ENCODE peak calls at places on chromosome 15, in six cellular contexts. One of them, this sample, is unnamed.

GRCh38 chr15:81097893-81098280 is 36.2 kb upstream of the CFAP161 start:
- DNase-seq in endothelial cell of umbilical vein: no peak
- DNase-seq in K562: no peak
- DNase-seq in HepG2: no peak
- DNase-seq in H1: no peak
- DNase-seq in GM12878: no peak
- DNase-seq in this sample: no peak

GRCh38 chr15:75758071-75758872 is 45.6 kb upstream of the CSPG4 start:
- DNase-seq in H1: peak
- DNase-seq in GM12878: peak
- DNase-seq in endothelial cell of umbilical vein: peak
- DNase-seq in K562: peak
- DNase-seq in HepG2: peak
- DNase-seq in this sample: peak

GRCh38 chr15:84816694-84817460 is at the start of gene ALPK3:
- DNase-seq in GM12878: no peak
- DNase-seq in HepG2: no peak
- DNase-seq in H1: no peak
- DNase-seq in K562: no peak
- DNase-seq in endothelial cell of umbilical vein: peak
- DNase-seq in this sample: no peak

GRCh38 chr15:99110581-99111320 is 5.9 kb downstream of the SYNM start:
- DNase-seq in endothelial cell of umbilical vein: no peak
- DNase-seq in HepG2: no peak
- DNase-seq in GM12878: no peak
- DNase-seq in H1: no peak
- DNase-seq in K562: no peak
- DNase-seq in this sample: no peak

GRCh38 chr15:72497402-72497801 is 23.3 kb downstream of the ARIH1 start:
- DNase-seq in H1: no peak
- DNase-seq in K562: no peak
- DNase-seq in endothelial cell of umbilical vein: no peak
- DNase-seq in HepG2: no peak
- DNase-seq in GM12878: no peak
- DNase-seq in this sample: no peak

GRCh38 chr15:77584201-77584600 is 48.5 kb downstream of the LINGO1 start:
- DNase-seq in HepG2: peak
- DNase-seq in H1: no peak
- DNase-seq in GM12878: no peak
- DNase-seq in K562: peak
- DNase-seq in endothelial cell of umbilical vein: no peak
- DNase-seq in this sample: no peak

GRCh38 chr15:88636039-88636438 is 2.8 kb upstream of the ISG20 start:
- DNase-seq in HepG2: no peak
- DNase-seq in endothelial cell of umbilical vein: no peak
- DNase-seq in H1: no peak
- DNase-seq in GM12878: no peak
- DNase-seq in K562: no peak
- DNase-seq in this sample: peak

GRCh38 chr15:72339777-72340177 is 19.8 kb upstream of the CELF6 start:
- DNase-seq in H1: no peak
- DNase-seq in K562: peak
- DNase-seq in HepG2: peak
- DNase-seq in endothelial cell of umbilical vein: peak
- DNase-seq in GM12878: no peak
- DNase-seq in this sample: no peak

GRCh38 chr15:89743594-89743993 is 7.5 kb downstream of the MESP1 start:
- DNase-seq in H1: no peak
- DNase-seq in K562: no peak
- DNase-seq in HepG2: no peak
- DNase-seq in endothelial cell of umbilical vein: no peak
- DNase-seq in GM12878: no peak
- DNase-seq in this sample: no peak

GRCh38 chr15:19943515-19943914 is 598.1 kb downstream of the GOLGA6L6 start:
- DNase-seq in endothelial cell of umbilical vein: no peak
- DNase-seq in GM12878: no peak
- DNase-seq in K562: no peak
- DNase-seq in HepG2: no peak
- DNase-seq in H1: no peak
- DNase-seq in this sample: no peak

GRCh38 chr15:66080791-66081475 is 172.6 kb downstream of the MEGF11 start:
- DNase-seq in H1: no peak
- DNase-seq in endothelial cell of umbilical vein: no peak
- DNase-seq in GM12878: no peak
- DNase-seq in HepG2: peak
- DNase-seq in K562: peak
- DNase-seq in this sample: no peak

GRCh38 chr15:42549782-42550392 is 1.2 kb downstream of the HAUS2 start:
- DNase-seq in endothelial cell of umbilical vein: no peak
- DNase-seq in GM12878: no peak
- DNase-seq in HepG2: no peak
- DNase-seq in H1: no peak
- DNase-seq in K562: peak
- DNase-seq in this sample: no peak

GRCh38 chr15:82172506-82172905 is 90.0 kb downstream of the EFL1 start:
- DNase-seq in endothelial cell of umbilical vein: no peak
- DNase-seq in GM12878: no peak
- DNase-seq in H1: no peak
- DNase-seq in HepG2: no peak
- DNase-seq in K562: no peak
- DNase-seq in this sample: peak

GRCh38 chr15:70347766-70348558 is 250.2 kb upstream of the TLE3 start:
- DNase-seq in H1: no peak
- DNase-seq in GM12878: no peak
- DNase-seq in K562: no peak
- DNase-seq in HepG2: no peak
- DNase-seq in endothelial cell of umbilical vein: no peak
- DNase-seq in this sample: no peak

GRCh38 chr15:70347321-70347720 is 249.6 kb upstream of the TLE3 start:
- DNase-seq in GM12878: no peak
- DNase-seq in endothelial cell of umbilical vein: no peak
- DNase-seq in HepG2: no peak
- DNase-seq in H1: no peak
- DNase-seq in K562: no peak
- DNase-seq in this sample: no peak

GRCh38 chr15:70345251-70346019 is 247.7 kb upstream of the TLE3 start:
- DNase-seq in GM12878: no peak
- DNase-seq in H1: no peak
- DNase-seq in endothelial cell of umbilical vein: no peak
- DNase-seq in HepG2: no peak
- DNase-seq in K562: no peak
- DNase-seq in this sample: no peak

GRCh38 chr15:70351391-70351790 is 253.7 kb upstream of the TLE3 start:
- DNase-seq in K562: no peak
- DNase-seq in endothelial cell of umbilical vein: no peak
- DNase-seq in H1: no peak
- DNase-seq in GM12878: no peak
- DNase-seq in HepG2: no peak
- DNase-seq in this sample: no peak

DNA sequence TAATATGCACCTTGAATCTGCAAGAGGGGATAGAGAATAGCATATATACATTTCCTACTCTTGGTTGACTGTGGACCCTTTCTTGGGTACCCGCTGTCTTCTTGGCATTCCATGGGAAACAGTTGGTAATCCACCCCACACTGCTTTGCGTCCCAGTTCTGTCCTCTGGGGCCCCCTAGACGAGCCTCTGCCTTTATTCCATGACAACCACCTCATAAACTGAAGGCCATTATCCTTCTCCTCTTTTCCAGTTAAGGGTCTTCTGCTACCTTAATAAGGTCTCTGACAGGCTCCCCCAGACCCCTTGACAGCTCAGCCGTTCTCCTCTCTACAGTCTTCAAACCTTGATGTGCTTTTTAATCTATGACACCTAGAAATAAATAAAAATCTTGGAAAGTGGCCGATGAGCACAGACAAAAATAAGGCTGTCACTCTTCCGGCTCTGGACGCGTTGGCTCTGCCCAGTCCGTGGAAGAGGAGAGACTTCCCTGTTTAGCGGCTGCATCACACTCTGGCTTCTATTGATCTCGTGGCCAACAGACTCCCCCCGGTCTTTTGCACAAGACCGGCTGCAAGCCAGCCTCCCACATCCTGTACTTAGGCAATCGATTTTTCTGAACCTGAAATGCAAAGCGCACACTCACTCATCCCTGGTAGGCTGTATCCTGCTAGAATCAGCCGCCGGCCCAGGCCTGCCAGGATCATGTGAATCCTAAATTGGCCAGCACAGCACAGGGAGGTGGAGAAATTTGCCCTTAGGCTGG is 251.0 kb upstream of the TLE3 start:
- DNase-seq in GM12878: no peak
- DNase-seq in HepG2: no peak
- DNase-seq in K562: no peak
- DNase-seq in endothelial cell of umbilical vein: no peak
- DNase-seq in H1: no peak
- DNase-seq in this sample: no peak
- TF ChIP-seq EZH2 in GM12878: no peak
- TF ChIP-seq EZH2 in HepG2: no peak
- TF ChIP-seq EZH2 in K562: no peak
- TF ChIP-seq EZH2 in endothelial cell of umbilical vein: no peak
- TF ChIP-seq EZH2 in H1: no peak
- TF ChIP-seq EZH2 in this sample: no peak

DNA sequence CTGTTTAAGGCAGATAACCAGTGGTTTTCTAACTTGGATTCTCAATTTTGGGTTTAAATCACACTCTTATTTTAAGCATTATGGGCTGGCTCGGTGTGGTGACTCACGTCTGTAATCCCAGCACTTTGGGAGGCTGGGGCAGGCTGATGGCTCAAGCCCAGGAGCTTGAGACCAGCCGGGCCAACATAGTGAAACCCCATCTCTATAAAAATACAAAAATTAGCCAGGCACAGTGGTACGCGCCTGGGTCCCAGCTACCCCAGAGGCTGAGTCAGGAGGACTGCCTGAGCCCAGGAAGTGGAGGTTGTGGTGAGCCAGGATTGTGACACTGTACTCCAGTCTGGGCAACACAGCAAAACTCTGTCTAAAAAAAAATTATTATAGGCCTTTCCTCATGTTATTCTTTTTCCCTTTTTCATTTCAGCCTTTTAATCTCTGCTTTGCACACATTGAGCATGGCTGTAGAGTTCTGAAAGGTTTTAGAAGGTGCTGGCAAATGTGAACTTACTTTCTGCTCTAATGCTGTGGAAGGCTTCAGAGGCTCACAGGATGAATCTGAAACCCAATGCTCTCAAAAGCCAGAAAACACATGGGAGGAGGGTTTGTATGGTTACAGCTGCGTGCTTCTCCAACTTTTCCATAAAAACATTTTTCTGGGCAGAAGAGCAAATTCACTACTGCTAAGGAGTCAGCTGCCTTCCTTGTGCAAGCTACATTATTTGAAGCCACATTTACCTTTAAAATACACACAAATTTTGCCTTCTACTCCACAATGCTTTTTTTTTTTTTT is 32.5 kb downstream of the CHAC1 start:
- DNase-seq in endothelial cell of umbilical vein: no peak
- DNase-seq in H1: no peak
- DNase-seq in K562: no peak
- DNase-seq in GM12878: no peak
- DNase-seq in HepG2: no peak
- DNase-seq in this sample: no peak
- TF ChIP-seq MAX in endothelial cell of umbilical vein: no peak
- TF ChIP-seq MAX in H1: no peak
- TF ChIP-seq MAX in K562: no peak
- TF ChIP-seq MAX in GM12878: no peak
- TF ChIP-seq MAX in HepG2: no peak
- TF ChIP-seq MAX in this sample: no peak

GRCh38 chr15:59997070-59997701 is 6.9 kb upstream of the FOXB1 start:
- DNase-seq in H1: peak
- DNase-seq in K562: peak
- DNase-seq in HepG2: no peak
- DNase-seq in endothelial cell of umbilical vein: no peak
- DNase-seq in GM12878: no peak
- DNase-seq in this sample: no peak
- TF ChIP-seq EZH2 in H1: peak
- TF ChIP-seq EZH2 in K562: no peak
- TF ChIP-seq EZH2 in HepG2: peak
- TF ChIP-seq EZH2 in endothelial cell of umbilical vein: peak
- TF ChIP-seq EZH2 in GM12878: no peak
- TF ChIP-seq EZH2 in this sample: no peak

DNA sequence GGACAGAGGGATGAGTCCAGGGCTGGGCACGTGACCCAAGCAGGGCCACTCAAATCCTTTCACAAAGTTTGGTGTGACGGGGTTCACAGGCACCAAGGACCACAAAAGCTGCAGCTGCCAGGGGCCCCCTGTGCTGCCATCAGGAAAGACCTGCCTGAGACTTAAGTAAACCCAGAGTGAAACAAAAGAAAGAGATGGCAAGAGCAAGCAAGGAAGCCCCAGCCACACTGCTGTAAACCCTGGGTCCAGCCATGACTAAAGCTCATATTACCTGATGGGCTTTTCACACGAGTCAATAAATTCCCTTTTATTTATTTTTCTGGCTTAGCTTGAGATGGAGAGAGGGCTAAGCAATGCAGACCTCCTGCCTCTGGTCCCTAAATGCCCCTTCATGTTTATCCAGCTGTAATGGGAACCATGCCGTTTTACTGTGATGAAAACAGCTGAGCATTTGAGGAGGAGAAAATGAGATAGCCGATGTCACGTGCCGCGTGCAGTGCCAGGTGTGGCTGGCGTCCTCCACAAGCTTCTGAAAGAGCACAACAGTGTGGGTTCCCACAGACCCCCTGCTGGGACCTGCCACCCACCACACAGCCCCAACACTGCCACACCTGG is 34.4 kb downstream of the ADAMTS17 start:
- DNase-seq in K562: no peak
- DNase-seq in HepG2: no peak
- DNase-seq in H1: no peak
- DNase-seq in endothelial cell of umbilical vein: no peak
- DNase-seq in GM12878: no peak
- DNase-seq in this sample: no peak
- TF ChIP-seq MAX in K562: no peak
- TF ChIP-seq MAX in HepG2: no peak
- TF ChIP-seq MAX in H1: no peak
- TF ChIP-seq MAX in endothelial cell of umbilical vein: no peak
- TF ChIP-seq MAX in GM12878: no peak
- TF ChIP-seq MAX in this sample: no peak

DNA sequence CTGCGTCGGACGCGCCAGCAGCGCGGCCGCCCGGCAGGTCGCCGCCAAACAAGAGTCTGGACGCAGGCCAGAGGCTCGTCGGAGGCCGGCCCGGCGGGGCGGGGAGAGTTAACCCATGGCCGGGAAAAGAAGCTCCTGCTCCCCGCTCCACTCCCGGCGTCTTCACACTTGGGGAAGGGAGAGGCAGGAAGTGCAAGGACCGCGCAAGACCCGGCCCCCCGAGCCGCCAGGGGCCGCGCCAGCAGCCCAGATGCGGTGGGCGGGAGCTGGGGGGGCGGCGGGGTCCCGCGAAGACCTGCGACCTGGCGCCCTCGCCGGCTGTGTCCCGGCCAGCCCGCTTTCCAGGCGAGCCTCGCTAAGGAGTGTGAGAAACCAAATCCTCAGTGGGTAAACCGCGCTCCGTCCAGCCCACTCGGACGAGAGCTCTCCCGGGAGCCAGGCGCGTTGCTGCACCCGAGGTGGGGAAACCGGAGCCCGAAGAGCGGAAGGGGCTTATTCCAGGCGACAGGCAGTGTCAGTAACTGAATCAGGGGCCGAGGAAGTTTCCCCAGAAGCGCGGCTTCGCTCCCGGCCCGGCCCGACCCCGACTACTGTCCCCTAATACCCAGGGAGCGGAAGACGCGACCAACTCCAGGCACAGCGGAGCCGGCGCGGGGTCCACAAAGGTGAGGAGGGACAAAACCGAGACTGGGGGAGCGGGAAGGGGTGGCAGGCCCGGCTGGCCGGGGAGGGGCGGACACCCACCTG is 714 bp downstream of the ADAMTS7 start:
- DNase-seq in HepG2: no peak
- DNase-seq in endothelial cell of umbilical vein: peak
- DNase-seq in GM12878: no peak
- DNase-seq in H1: no peak
- DNase-seq in K562: peak
- DNase-seq in this sample: no peak
- TF ChIP-seq EZH2 in HepG2: no peak
- TF ChIP-seq EZH2 in endothelial cell of umbilical vein: no peak
- TF ChIP-seq EZH2 in GM12878: peak
- TF ChIP-seq EZH2 in H1: no peak
- TF ChIP-seq EZH2 in K562: no peak
- TF ChIP-seq EZH2 in this sample: no peak